ENCODE peak calls at places on chromosomes 13 and 19, in four cellular contexts. M is HCEC 1CT, E is foreskin fibroblast, U is GM12892. I is an unnamed sample.

GRCh38 chr13:28754698-28755545 is 36.2 kb upstream of the SLC46A3 start:
- DNase-seq in M (peak), U (no peak), E (peak), I (no peak)

GRCh38 chr19:40642757-40643325 is 41.7 kb downstream of the LTBP4 start:
- DNase-seq in U (no peak), M (no peak), E (no peak), I (no peak)

GRCh38 chr13:112574476-112575294 is 13.3 kb downstream of the TUBGCP3 start:
- DNase-seq in M (no peak), U (no peak), E (peak), I (no peak)

GRCh38 chr13:21868823-21869222 is 197.9 kb downstream of the FGF9 start:
- DNase-seq in M (no peak), U (no peak), E (no peak), I (no peak)

GRCh38 chr13:104975272-104975671 is 1560.2 kb downstream of the EFNB2 start:
- DNase-seq in E (no peak), M (no peak), U (no peak), I (no peak)

GRCh38 chr19:5321851-5322681 is 18.5 kb downstream of the PTPRS start:
- DNase-seq in U (peak), M (no peak), E (peak), I (no peak)

GRCh38 chr19:48381178-48381950 is 10.0 kb downstream of the KDELR1 start:
- DNase-seq in M (no peak), U (no peak), E (no peak), I (no peak)

GRCh38 chr13:114259974-114260373 is 21.4 kb upstream of the UPF3A start:
- DNase-seq in E (no peak), M (no peak), U (no peak), I (no peak)

GRCh38 chr19:13953021-13953531 is 767 bp downstream of the DCAF15 start:
- DNase-seq in U (no peak), E (peak), M (peak), I (peak)

GRCh38 chr19:4063369-4064072 is 3.2 kb downstream of the ZBTB7A start:
- DNase-seq in E (peak), M (no peak), U (no peak), I (no peak)

GRCh38 chr19:1221141-1221903 is 15.7 kb downstream of the STK11 start:
- DNase-seq in M (no peak), E (peak), U (no peak), I (no peak)

GRCh38 chr19:18257503-18258470 is 16.5 kb downstream of the IQCN start:
- DNase-seq in M (no peak), E (no peak), U (no peak), I (no peak)

GRCh38 chr13:85657942-85658341 is 141.3 kb downstream of the SLITRK6 start:
- DNase-seq in E (no peak), M (no peak), U (no peak), I (no peak)

GRCh38 chr19:47608908-47609879 is at the start of gene BICRA:
- DNase-seq in M (peak), U (peak), E (peak), I (peak)

GRCh38 chr19:24101459-24102122 is 14.6 kb downstream of the ZNF254 start:
- DNase-seq in U (no peak), E (no peak), M (no peak), I (no peak)

GRCh38 chr19:50818859-50819472 is 4.6 kb downstream of the KLK1 start:
- DNase-seq in U (no peak), M (no peak), E (no peak), I (no peak)

GRCh38 chr13:38483623-38484022 is 134.0 kb downstream of the UFM1 start:
- DNase-seq in M (no peak), U (no peak), E (no peak), I (no peak)

GRCh38 chr19:4449022-4449825 is 8.4 kb downstream of the UBXN6 start:
- DNase-seq in E (no peak), U (no peak), M (no peak), I (no peak)